ENCODE peak calls at places on chromosomes 13 and 19, in ten cellular contexts. U is EL; M is HCEC 1CT; S is heart left ventricle; L is A172; V is uterus; X is GM04504; F is omental fat pad; Y is HS-27A; H is activated CD4-positive, alpha-beta T cell treated with anti-CD3 and anti-CD28 coated beads, Interleukin-2, amount 50 U/mL, for 48 hours. D is an unnamed sample.

GRCh38 chr19:32168606-32169005 is 176.8 kb upstream of the ZNF507 start:
- DNase-seq in L (no peak), M (no peak), V (no peak), X (no peak), H (no peak), F (no peak), Y (no peak), S (no peak), U (no peak), D (no peak)

GRCh38 chr13:31433201-31433600 is 233.4 kb downstream of the B3GLCT start:
- DNase-seq in M (no peak), U (no peak), F (no peak), X (no peak), Y (no peak), L (no peak), S (no peak), H (no peak), V (no peak), D (no peak)

GRCh38 chr13:50319603-50320296 is 304.5 kb downstream of the KCNRG start:
- DNase-seq in H (no peak), V (no peak), S (no peak), M (no peak), F (no peak), L (peak), X (peak), U (peak), Y (no peak), D (no peak)

GRCh38 chr13:72652681-72653080 is 74.7 kb downstream of the MZT1 start:
- DNase-seq in U (no peak), M (no peak), H (no peak), X (no peak), S (no peak), Y (no peak), L (peak), F (no peak), V (no peak), D (no peak)

GRCh38 chr13:51614350-51614786 is 30.1 kb downstream of the WDFY2 start:
- DNase-seq in Y (no peak), L (no peak), U (no peak), X (no peak), H (peak), M (no peak), S (peak), F (no peak), V (peak), D (peak)

GRCh38 chr19:15298847-15299567 is 33.3 kb downstream of the BRD4 start:
- DNase-seq in M (no peak), F (no peak), V (no peak), X (no peak), L (no peak), S (no peak), U (no peak), H (no peak), Y (no peak), D (no peak)

GRCh38 chr19:49766938-49767315 is at the start of gene AP2A1:
- DNase-seq in V (no peak), S (no peak), U (no peak), L (no peak), Y (no peak), H (no peak), F (no peak), X (no peak), M (no peak), D (no peak)

GRCh38 chr13:51502206-51502651 is 49.4 kb upstream of the INTS6 start:
- DNase-seq in X (no peak), U (peak), V (no peak), F (no peak), Y (no peak), M (peak), L (no peak), H (peak), S (no peak), D (no peak)

GRCh38 chr19:42242071-42242511 is 311 bp downstream of the GSK3A start:
- DNase-seq in U (no peak), V (peak), M (no peak), L (no peak), X (no peak), F (no peak), H (no peak), Y (no peak), S (no peak), D (no peak)

GRCh38 chr19:50464348-50464747 is 12.0 kb upstream of the EMC10 start:
- DNase-seq in L (no peak), U (no peak), X (no peak), Y (no peak), S (no peak), M (no peak), V (no peak), F (no peak), H (no peak), D (no peak)

GRCh38 chr13:105333416-105333815 is 1202.0 kb downstream of the EFNB2 start:
- DNase-seq in X (no peak), Y (no peak), L (no peak), H (no peak), U (peak), V (no peak), S (no peak), M (no peak), F (no peak), D (no peak)

GRCh38 chr13:94433055-94433947 is 46.2 kb downstream of the DCT start:
- DNase-seq in F (no peak), S (no peak), U (no peak), H (peak), V (no peak), X (no peak), M (no peak), L (no peak), Y (no peak), D (no peak)

GRCh38 chr19:54153731-54154326 is 5.7 kb downstream of the LENG1 start:
- DNase-seq in L (no peak), M (no peak), F (no peak), X (no peak), U (no peak), Y (no peak), H (no peak), V (no peak), S (no peak), D (no peak)

GRCh38 chr13:94703721-94704314 is 8.5 kb downstream of the SOX21 start:
- DNase-seq in S (no peak), H (no peak), L (no peak), V (no peak), X (no peak), M (no peak), U (no peak), F (no peak), Y (no peak), D (no peak)

GRCh38 chr19:35832054-35832453 is 19.4 kb upstream of the PRODH2 start:
- DNase-seq in H (no peak), S (no peak), M (no peak), L (no peak), V (no peak), Y (no peak), U (no peak), X (no peak), F (no peak), D (no peak)

GRCh38 chr13:25200783-25201182 is 28.7 kb upstream of the AMER2 start:
- DNase-seq in X (no peak), L (no peak), U (no peak), H (no peak), V (no peak), F (no peak), M (no peak), Y (no peak), S (no peak), D (no peak)

GRCh38 chr13:34731486-34731885 is 210.6 kb upstream of the NBEA start:
- DNase-seq in M (no peak), Y (no peak), L (peak), V (no peak), H (no peak), F (no peak), U (peak), S (no peak), X (no peak), D (no peak)

GRCh38 chr19:19624032-19624570 is 3.9 kb downstream of the LPAR2 start:
- DNase-seq in Y (no peak), U (no peak), L (no peak), M (no peak), H (no peak), F (no peak), S (no peak), V (no peak), X (no peak), D (no peak)

GRCh38 chr13:47303626-47304025 is 406.8 kb upstream of the HTR2A start:
- DNase-seq in F (no peak), S (no peak), M (no peak), Y (no peak), U (no peak), H (no peak), V (no peak), X (no peak), L (no peak), D (no peak)

GRCh38 chr19:16197188-16197621 is 506 bp upstream of the AP1M1 start:
- DNase-seq in U (peak), V (no peak), M (peak), F (no peak), Y (peak), L (peak), H (no peak), X (peak), S (no peak), D (no peak)

GRCh38 chr13:94389544-94390351 is 89.7 kb downstream of the DCT start:
- DNase-seq in L (no peak), X (peak), V (no peak), H (no peak), U (no peak), Y (no peak), S (no peak), M (no peak), F (no peak), D (no peak)

GRCh38 chr19:35318679-35319448 is 10.1 kb upstream of the CD22 start:
- DNase-seq in Y (peak), H (no peak), V (peak), S (no peak), X (peak), M (peak), U (peak), L (peak), F (peak), D (no peak)

GRCh38 chr13:46913757-46914156 is 16.9 kb upstream of the HTR2A start:
- DNase-seq in M (no peak), X (no peak), U (no peak), F (no peak), L (no peak), H (no peak), S (no peak), V (no peak), Y (no peak), D (no peak)

GRCh38 chr13:95713651-95714050 is 36.7 kb downstream of the DNAJC3 start:
- DNase-seq in L (no peak), M (peak), S (no peak), Y (no peak), H (no peak), F (no peak), V (no peak), U (peak), X (no peak), D (no peak)

GRCh38 chr13:34993470-34993869 is 51.4 kb downstream of the NBEA start:
- DNase-seq in U (peak), S (no peak), X (no peak), V (no peak), M (no peak), Y (no peak), H (no peak), L (no peak), F (no peak), D (no peak)

GRCh38 chr19:8127311-8127710 is 22.1 kb downstream of the FBN3 start:
- DNase-seq in H (no peak), V (no peak), X (no peak), S (no peak), Y (no peak), U (no peak), M (no peak), F (no peak), L (peak), D (no peak)

GRCh38 chr19:30116984-30117555 is 175.0 kb downstream of the URI1 start:
- DNase-seq in H (no peak), X (no peak), M (no peak), F (no peak), V (no peak), L (no peak), Y (no peak), S (no peak), U (no peak), D (no peak)

GRCh38 chr19:45061965-45062364 is 14.3 kb downstream of the ZNF296 start:
- DNase-seq in S (no peak), X (no peak), M (no peak), L (no peak), U (no peak), Y (no peak), V (no peak), F (no peak), H (no peak), D (no peak)

GRCh38 chr13:51324714-51325440 is 14.6 kb upstream of the SERPINE3 start:
- DNase-seq in X (no peak), U (no peak), V (no peak), S (no peak), H (no peak), Y (no peak), L (no peak), F (no peak), M (no peak), D (no peak)

GRCh38 chr19:31639306-31639705 is 290.1 kb upstream of the TSHZ3 start:
- DNase-seq in F (no peak), Y (no peak), H (no peak), U (no peak), S (no peak), M (no peak), V (no peak), X (no peak), L (peak), D (no peak)

GRCh38 chr19:14473073-14473790 is 1.9 kb downstream of the PTGER1 start:
- DNase-seq in U (no peak), S (no peak), M (no peak), L (no peak), F (no peak), V (no peak), H (no peak), Y (no peak), X (no peak), D (peak)

GRCh38 chr19:51029718-51030117 is 3.3 kb upstream of the KLK11 start:
- DNase-seq in Y (no peak), F (no peak), U (no peak), H (no peak), L (no peak), X (no peak), S (no peak), V (no peak), M (no peak), D (no peak)

GRCh38 chr19:52689804-52690394 is 44.9 kb downstream of the ZNF611 start:
- DNase-seq in X (no peak), Y (peak), V (peak), U (no peak), H (peak), F (no peak), L (no peak), S (peak), M (peak), D (no peak)